ENCODE peak calls at places on chromosomes 5 and 9, in ten cellular contexts. M, N, I, J, S, F, E, G, R and L are unnamed samples.

GRCh38 chr5:82808960-82809359 is 268.2 kb downstream of the TMEM167A start:
- DNase-seq in N (no peak), F (no peak), R (no peak), M (no peak), I (no peak), E (no peak), G (no peak), S (no peak), J (no peak), L (no peak)

GRCh38 chr9:75964431-75964830 is 74.0 kb downstream of the PCSK5 start:
- DNase-seq in F (no peak), G (no peak), N (no peak), J (no peak), R (no peak), E (no peak), S (no peak), I (peak; percentile 44), M (no peak), L (no peak)

GRCh38 chr5:94508421-94509148 is 109.8 kb downstream of the KIAA0825 start:
- DNase-seq in F (no peak), R (no peak), M (no peak), G (no peak), I (no peak), J (peak; percentile 77), E (no peak), N (no peak), S (no peak), L (no peak)

GRCh38 chr9:135990468-135991429 is 29.6 kb upstream of the UBAC1 start:
- DNase-seq in J (peak; percentile 89), G (peak; percentile 57), N (no peak), M (no peak), S (no peak), E (peak; percentile 42), R (no peak), F (peak; percentile 48), I (no peak), L (peak; percentile 32)

GRCh38 chr9:110180713-110181434 is 27.1 kb downstream of the C9orf152 start:
- DNase-seq in I (no peak), S (no peak), F (no peak), N (no peak), E (peak; percentile 47), R (no peak), M (peak; percentile 50), J (no peak), G (peak; percentile 78), L (peak; percentile 23)

GRCh38 chr5:57664700-57665099 is 182.1 kb upstream of the ACTBL2 start:
- DNase-seq in S (no peak), F (no peak), J (no peak), E (no peak), N (no peak), I (no peak), G (no peak), M (no peak), R (no peak), L (no peak)

GRCh38 chr5:140795259-140795641 is 598 bp downstream of the PCDHA2 start:
- DNase-seq in I (no peak), R (peak; percentile 51), N (no peak), J (no peak), E (no peak), M (no peak), S (no peak), F (no peak), G (no peak), L (no peak)

GRCh38 chr5:96434201-96434645 is 1.2 kb upstream of the PCSK1 start:
- DNase-seq in M (peak; percentile 55), J (peak; percentile 52), R (peak; percentile 36), G (peak; percentile 61), S (peak; percentile 53), N (peak; percentile 25), I (peak; percentile 41), F (peak; percentile 59), E (peak; percentile 49), L (peak; percentile 72)

GRCh38 chr9:77221431-77221830 is 44.1 kb downstream of the VPS13A start:
- DNase-seq in M (no peak), G (no peak), J (no peak), R (no peak), F (no peak), I (no peak), S (no peak), E (no peak), N (no peak), L (peak; percentile 20)

GRCh38 chr5:72210913-72211670 is 103.8 kb downstream of the MAP1B start:
- DNase-seq in F (peak; percentile 42), I (peak; percentile 61), S (peak; percentile 57), E (peak; percentile 39), J (no peak), R (peak; percentile 19), G (peak; percentile 34), N (peak; percentile 34), M (peak; percentile 30), L (peak; percentile 86)

GRCh38 chr5:33410221-33410620 is 30.5 kb upstream of the TARS1 start:
- DNase-seq in J (no peak), R (no peak), S (no peak), G (no peak), F (no peak), E (no peak), M (no peak), N (no peak), I (no peak), L (no peak)

GRCh38 chr5:33411498-33411897 is 29.3 kb upstream of the TARS1 start:
- DNase-seq in E (no peak), N (no peak), F (no peak), S (no peak), I (no peak), M (no peak), G (no peak), J (no peak), R (no peak), L (no peak)

GRCh38 chr5:33408816-33409215 is 31.9 kb upstream of the TARS1 start:
- DNase-seq in M (no peak), F (no peak), J (no peak), N (no peak), G (no peak), R (no peak), I (no peak), S (no peak), E (no peak), L (no peak)

DNA sequence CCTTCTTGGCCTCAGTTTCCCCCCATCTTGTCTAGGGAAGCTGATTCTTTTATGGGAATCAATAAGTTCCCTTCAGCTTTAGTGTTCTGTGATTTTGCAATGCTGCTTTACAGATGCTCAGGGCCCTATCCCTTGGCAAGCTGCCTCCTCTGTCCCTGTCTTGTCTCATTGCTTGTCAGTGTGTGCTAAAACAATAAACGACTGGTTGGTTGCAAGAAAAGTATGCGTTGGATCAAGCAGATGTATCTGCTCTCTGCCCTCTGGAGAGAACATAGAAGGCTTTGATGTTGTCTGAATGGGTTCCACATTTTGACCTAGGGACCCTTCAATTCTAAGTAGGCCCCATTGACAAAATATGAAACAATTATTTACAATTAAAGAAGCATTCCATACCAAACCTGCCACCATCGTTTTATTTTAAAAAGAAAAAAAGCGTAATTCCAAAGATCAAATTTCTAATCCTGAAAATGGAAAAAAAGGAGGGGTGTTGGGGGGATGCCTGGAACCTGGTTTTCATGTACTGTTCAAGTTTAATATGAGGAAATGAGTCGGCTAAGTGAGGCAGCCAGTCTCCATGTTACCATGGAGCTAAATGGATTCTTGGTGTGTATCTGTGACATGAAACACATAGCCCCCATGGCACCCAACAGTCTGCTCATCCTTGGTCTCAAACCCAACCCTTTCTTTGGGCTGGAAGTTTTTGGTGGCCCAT is 31.2 kb upstream of the TARS1 start:
- DNase-seq in S (peak; percentile 22), E (peak; percentile 35), J (peak; percentile 17), N (no peak), G (peak; percentile 24), I (no peak), F (no peak), M (no peak), R (no peak), L (no peak)
- H3K4me3 ChIP-seq in S (no peak overlapping the region), E (no peak overlapping the region), J (no peak overlapping the region), N (no peak overlapping the region), G (no peak overlapping the region), I (no peak overlapping the region), F (no peak overlapping the region), M (no peak overlapping the region), R (no peak overlapping the region), L (no peak overlapping the region)

GRCh38 chr5:78670870-78671269 is 22.3 kb upstream of the LHFPL2 start:
- DNase-seq in R (no peak), G (no peak), F (no peak), S (no peak), I (no peak), E (no peak), N (no peak), M (no peak), J (no peak), L (no peak)
- TF ChIP-seq CTCF in R (no peak), G (no peak), F (no peak), S (no peak), I (no peak), E (no peak), N (no peak), M (no peak), J (no peak), L (no peak)

DNA sequence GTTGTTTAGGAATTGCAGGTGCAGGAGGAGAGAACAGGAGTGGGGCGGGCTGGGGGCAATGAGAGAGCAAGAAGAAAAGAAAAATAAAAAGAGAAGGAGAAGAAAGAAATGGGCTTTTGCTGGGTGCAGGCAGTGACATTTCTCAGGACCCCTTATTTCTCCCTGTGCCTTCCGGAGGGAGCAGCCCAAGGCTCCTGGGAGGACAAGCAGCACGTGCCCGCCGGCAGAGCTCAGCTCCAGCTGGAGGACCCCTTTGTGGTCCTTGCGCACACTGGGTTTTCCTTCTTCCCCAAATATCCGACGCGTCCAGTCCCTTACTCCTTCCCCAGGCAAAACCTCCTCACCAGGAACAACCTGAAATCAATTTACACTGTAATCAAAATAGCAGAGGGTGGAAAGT is 2.0 kb downstream of the BTNL9 start:
- DNase-seq in J (no peak), I (no peak), S (no peak), N (no peak), R (no peak), F (no peak), M (no peak), E (no peak), G (no peak), L (no peak)
- H3K4me3 ChIP-seq in J (no peak overlapping the region), I (no peak overlapping the region), S (peak overlapping the region; percentile 64), N (no peak overlapping the region), R (no peak overlapping the region), F (peak overlapping the region; percentile 60), M (no peak overlapping the region), E (peak overlapping the region; percentile 57), G (no peak overlapping the region), L (no peak overlapping the region)

DNA sequence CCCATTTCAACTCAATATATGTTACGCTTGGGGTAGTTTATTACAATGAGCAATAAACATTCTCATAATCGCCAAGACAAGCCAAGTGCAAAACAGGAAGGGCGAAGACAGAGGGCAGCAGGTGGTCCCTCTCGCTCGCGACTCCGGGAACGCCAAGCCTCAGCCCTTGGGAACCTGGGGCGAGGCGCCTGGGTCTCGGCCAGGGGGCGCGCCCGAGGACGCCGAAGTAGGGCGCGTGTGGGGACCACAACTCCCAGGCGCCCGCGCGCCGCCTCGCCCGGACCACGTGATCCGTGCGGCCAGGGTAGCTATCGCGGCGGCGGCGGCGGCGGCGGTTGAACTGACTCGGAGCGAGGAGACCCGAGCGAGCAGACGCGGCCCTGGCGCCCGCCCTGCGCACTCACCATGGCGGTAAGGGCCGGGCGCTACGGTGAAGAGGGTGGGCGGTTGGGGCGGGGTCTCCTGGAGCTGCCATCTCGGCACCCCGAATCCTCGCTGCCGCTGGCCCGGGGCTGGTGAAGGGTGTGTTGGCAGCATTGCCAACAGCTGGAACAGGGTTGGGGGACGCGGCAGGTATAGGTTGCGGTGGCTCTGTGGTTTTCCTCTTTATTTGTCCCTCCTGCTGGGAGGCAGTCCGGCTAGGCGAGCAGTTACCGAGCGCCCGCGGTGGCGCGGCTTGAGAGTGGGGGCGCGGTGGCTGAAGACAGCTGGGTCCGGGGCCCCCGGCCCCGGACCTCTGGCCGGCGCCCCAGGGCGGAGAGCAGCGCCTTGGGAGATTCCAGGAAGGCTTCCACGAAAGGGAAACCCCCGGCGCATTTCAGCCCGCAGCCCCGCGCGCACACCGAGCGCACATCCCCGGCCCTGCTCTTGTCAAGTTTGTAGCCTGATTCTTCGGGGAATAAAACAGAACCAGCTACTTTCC is at the start of gene SLC31A2:
- DNase-seq in M (peak; percentile 87), F (peak; percentile 93), J (peak; percentile 95), I (peak; percentile 37), R (peak; percentile 87), S (peak; percentile 93), N (peak; percentile 11), E (peak; percentile 92), G (peak; percentile 91), L (peak; percentile 22)
- TF ChIP-seq CTCF in M (peak; percentile 25), F (peak; percentile 58), J (peak; percentile 42), I (peak; percentile 43), R (peak; percentile 49), S (peak; percentile 48), N (peak; percentile 15), E (peak; percentile 23), G (no peak), L (peak; percentile 25)